ENCODE peak calls at places on chromosomes 4 and X, in seven cellular contexts. A is HCT116, H is GM23338, C is spleen, D is Panc1, R is HL-60, J is transverse colon. X is an unnamed sample. For H3K27me3, the result is how much of the 10 kb centered on the place peaks cover.

GRCh38 chr4:26267087-26267486 is 53.7 kb upstream of the RBPJ start:
- DNase-seq in D (no peak), H (no peak), A (no peak), R (no peak), C (no peak), J (peak), X (peak)

GRCh38 chr4:92580816-92581215 is 277.1 kb downstream of the GRID2 start:
- DNase-seq in J (no peak), A (no peak), D (no peak), C (no peak), H (no peak), R (no peak), X (no peak)

GRCh38 chr4:75844151-75844662 is 58.0 kb downstream of the PPEF2 start:
- DNase-seq in A (no peak), C (no peak), R (no peak), H (no peak), D (no peak), J (no peak), X (no peak)

GRCh38 chrX:155534800-155535199 is 76.4 kb upstream of the F8A3 start:
- DNase-seq in D (no peak), C (no peak), A (no peak), H (no peak), J (no peak), R (no peak), X (no peak)

GRCh38 chr4:60724623-60725022 is 475.5 kb upstream of the ADGRL3 start:
- DNase-seq in A (no peak), R (no peak), C (no peak), H (peak), J (no peak), D (no peak), X (no peak)

GRCh38 chr4:28686618-28687017 is 1826.0 kb downstream of the STIM2 start:
- DNase-seq in R (peak), A (peak), C (peak), H (peak), J (peak), D (peak), X (peak)

GRCh38 chr4:8261851-8262535 is 7.6 kb upstream of the HTRA3 start:
- DNase-seq in C (no peak), D (no peak), R (peak), J (no peak), A (no peak), H (no peak), X (no peak)

GRCh38 chr4:56684320-56684719 is 3.2 kb upstream of the HOPX start:
- DNase-seq in C (no peak), D (no peak), A (no peak), H (no peak), J (no peak), R (no peak), X (no peak)

GRCh38 chr4:119559044-119559647 is 69.5 kb downstream of the PDE5A start:
- DNase-seq in J (no peak), A (peak), D (peak), R (no peak), H (peak), C (no peak), X (no peak)

GRCh38 chr4:102598102-102598758 is 97.1 kb downstream of the NFKB1 start:
- DNase-seq in J (no peak), D (no peak), A (no peak), H (no peak), R (no peak), C (no peak), X (no peak)

GRCh38 chr4:102599887-102600286 is 98.7 kb downstream of the NFKB1 start:
- DNase-seq in D (no peak), R (no peak), H (no peak), C (no peak), J (no peak), A (no peak), X (no peak)

GRCh38 chr4:102599455-102599854 is 98.3 kb downstream of the NFKB1 start:
- DNase-seq in D (no peak), R (no peak), A (no peak), C (no peak), H (no peak), J (no peak), X (no peak)

GRCh38 chr4:102600689-102601088 is 99.5 kb downstream of the NFKB1 start:
- DNase-seq in C (no peak), D (no peak), A (no peak), R (no peak), H (no peak), J (no peak), X (no peak)

DNA sequence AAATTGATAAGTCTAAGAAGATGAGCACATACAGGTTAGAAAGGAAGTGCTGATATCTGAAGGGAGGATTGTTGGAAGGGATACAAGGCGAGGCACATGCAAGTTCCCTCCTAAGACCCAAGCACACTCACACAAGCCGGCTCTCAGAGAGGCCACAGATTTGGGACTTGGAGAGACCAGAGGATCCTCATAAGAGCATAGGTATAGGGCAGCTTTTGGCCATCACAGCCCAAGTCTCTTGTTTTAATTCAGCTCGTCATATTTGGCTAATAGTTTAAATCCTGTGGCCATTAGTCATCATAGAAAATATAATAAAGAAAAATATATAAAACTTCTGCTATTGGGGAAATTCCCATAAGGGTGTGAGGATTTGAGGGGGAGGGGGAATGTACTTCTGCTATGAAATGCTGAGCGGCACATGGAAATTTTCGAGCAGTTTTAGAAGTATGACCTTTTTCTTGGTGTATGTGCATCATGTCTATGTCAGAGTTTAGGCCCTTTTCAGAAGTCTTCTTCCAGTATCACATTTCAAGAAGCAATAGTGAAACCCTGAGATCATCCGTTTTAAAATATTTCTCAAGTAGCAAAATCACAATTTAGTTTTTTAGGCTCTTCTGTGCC is 97.7 kb downstream of the NFKB1 start:
- DNase-seq in C (no peak), A (no peak), H (no peak), J (no peak), D (no peak), R (no peak), X (no peak)
- H3K27ac ChIP-seq in C (peak), A (no peak), H (no peak), J (no peak), D (no peak), R (no peak), X (no peak)

DNA sequence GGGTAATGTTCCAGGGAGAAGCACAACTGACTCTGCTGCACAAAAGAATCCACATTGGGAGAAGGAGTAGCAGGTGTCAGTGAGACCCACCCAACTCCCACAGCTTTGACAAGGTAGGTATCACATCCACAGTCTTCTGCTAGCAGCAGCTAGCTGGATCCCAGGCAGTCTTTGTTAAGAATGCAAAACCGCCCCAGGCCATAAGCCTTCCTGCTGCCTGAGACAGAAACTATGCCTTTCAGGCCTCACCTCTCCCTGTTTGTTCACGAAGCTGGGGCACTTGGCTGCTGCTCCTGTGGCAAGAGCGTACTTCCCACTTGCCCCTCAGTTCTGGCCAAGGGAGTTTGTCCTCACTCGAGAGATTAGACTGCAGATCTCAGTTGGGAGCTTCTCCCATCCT is 21.4 kb downstream of the RRAGB start:
- DNase-seq in H (no peak), C (no peak), A (no peak), R (no peak), D (no peak), J (no peak), X (no peak)
- H3K27me3 ChIP-seq in H (under half), C (under half), A (under half), R (under half), D (under half), J (under half), X (under half)

GRCh38 chrX:54029543-54030143 is 14.6 kb downstream of the PHF8 start:
- DNase-seq in A (no peak), J (no peak), H (no peak), R (no peak), C (no peak), D (no peak), X (peak)
- TF ChIP-seq POLR2AphosphoS5 in A (no peak), J (no peak), H (no peak), R (no peak), C (no peak), D (no peak), X (no peak)

GRCh38 chr4:20272411-20272872 is 20.7 kb downstream of the SLIT2 start:
- DNase-seq in D (no peak), J (no peak), A (no peak), R (no peak), C (no peak), H (no peak), X (no peak)
- H3K27ac ChIP-seq in D (no peak), J (no peak), A (no peak), R (no peak), C (no peak), H (no peak), X (no peak)

X was measured in stomach.